ENCODE peak calls at places on chromosomes 1 and 21, in five cellular contexts. L is HFFc6, R is AG09309, D is Calu3, U is kidney. N is an unnamed sample.

GRCh38 chr1:183461350-183461749 is 10.9 kb upstream of the SMG7 start:
- DNase-seq in L (no peak), R (no peak), D (peak), U (no peak), N (no peak)

GRCh38 chr1:248618878-248619277 is 16.0 kb downstream of the OR2T11 start:
- DNase-seq in L (peak), R (peak), D (peak), U (no peak), N (peak)

GRCh38 chr1:81832573-81832972 is 31.8 kb downstream of the ADGRL2 start:
- DNase-seq in L (peak), R (peak), D (no peak), U (no peak), N (peak)

GRCh38 chr1:43294761-43295160 is 6.0 kb upstream of the TIE1 start:
- DNase-seq in L (no peak), R (no peak), D (no peak), U (no peak), N (no peak)

GRCh38 chr1:170410391-170411146 is 121.4 kb upstream of the GORAB start:
- DNase-seq in L (peak), R (peak), D (no peak), U (no peak), N (peak)

GRCh38 chr1:232950919-232951579 is 638 bp downstream of the NTPCR start:
- DNase-seq in L (no peak), R (no peak), D (peak), U (no peak), N (no peak)

GRCh38 chr1:154775559-154776338 is 94.3 kb downstream of the KCNN3 start:
- DNase-seq in L (no peak), R (no peak), D (no peak), U (no peak), N (no peak)

GRCh38 chr1:211724711-211725196 is 49.3 kb upstream of the NEK2 start:
- DNase-seq in L (no peak), R (no peak), D (no peak), U (no peak), N (no peak)

GRCh38 chr1:38925381-38925780 is 16.2 kb downstream of the RHBDL2 start:
- DNase-seq in L (no peak), R (no peak), D (no peak), U (no peak), N (no peak)

GRCh38 chr1:87131809-87132663 is 196.6 kb upstream of the LMO4 start:
- DNase-seq in L (peak), R (no peak), D (peak), U (peak), N (peak)

GRCh38 chr1:211334986-211335385 is 8.4 kb downstream of the TRAF5 start:
- DNase-seq in L (no peak), R (no peak), D (no peak), U (no peak), N (no peak)

GRCh38 chr1:3307359-3307758 is 147.1 kb upstream of the ARHGEF16 start:
- DNase-seq in L (no peak), R (no peak), D (no peak), U (no peak), N (no peak)

GRCh38 chr1:85365851-85366250 is 89.4 kb upstream of the BCL10 start:
- DNase-seq in L (no peak), R (no peak), D (no peak), U (no peak), N (no peak)

GRCh38 chr21:38948981-38949380 is 143.3 kb downstream of the ETS2 start:
- DNase-seq in L (no peak), R (no peak), D (no peak), U (no peak), N (no peak)

GRCh38 chr1:1626207-1627141 is 5.5 kb upstream of the MMP23B start:
- DNase-seq in L (no peak), R (no peak), D (no peak), U (peak), N (no peak)

GRCh38 chr1:9292361-9293240 is at the start of gene SPSB1:
- DNase-seq in L (peak), R (no peak), D (peak), U (peak), N (peak)

GRCh38 chr1:16717174-16718108 is 22.9 kb upstream of the RNU1-4 start:
- DNase-seq in L (peak), R (no peak), D (no peak), U (peak), N (no peak)

GRCh38 chr1:15195420-15196052 is 42.0 kb downstream of the TMEM51 start:
- DNase-seq in L (no peak), R (no peak), D (no peak), U (no peak), N (no peak)

GRCh38 chr1:47808612-47809011 is 188.6 kb downstream of the TRABD2B start:
- DNase-seq in L (no peak), R (no peak), D (no peak), U (no peak), N (no peak)

GRCh38 chr1:107935396-107936064 is 29.4 kb downstream of the VAV3 start:
- DNase-seq in L (no peak), R (no peak), D (no peak), U (no peak), N (no peak)

GRCh38 chr21:37367758-37368535 is 1.4 kb downstream of the DYRK1A start:
- DNase-seq in L (peak), R (no peak), D (peak), U (peak), N (no peak)

GRCh38 chr1:183894290-183894565 is 89.3 kb downstream of the RGL1 start:
- DNase-seq in L (no peak), R (no peak), D (no peak), U (no peak), N (no peak)

GRCh38 chr1:145892486-145893087 is 6.9 kb upstream of the ANKRD35 start:
- DNase-seq in L (peak), R (no peak), D (no peak), U (no peak), N (no peak)

GRCh38 chr21:17779486-17779885 is 39.7 kb downstream of the C21orf91 start:
- DNase-seq in L (no peak), R (no peak), D (no peak), U (no peak), N (no peak)

GRCh38 chr1:243708210-243708609 is 141.8 kb downstream of the AKT3 start:
- DNase-seq in L (no peak), R (no peak), D (no peak), U (no peak), N (no peak)
- TF ChIP-seq CTCF in L (peak), R (no peak), D (peak), U (no peak), N (no peak)

GRCh38 chr1:237851209-237851845 is 39.4 kb downstream of the ZP4 start:
- DNase-seq in L (peak), R (peak), D (peak), U (no peak), N (no peak)
- TF ChIP-seq CTCF in L (peak), R (peak), D (no peak), U (peak), N (peak)

DNA sequence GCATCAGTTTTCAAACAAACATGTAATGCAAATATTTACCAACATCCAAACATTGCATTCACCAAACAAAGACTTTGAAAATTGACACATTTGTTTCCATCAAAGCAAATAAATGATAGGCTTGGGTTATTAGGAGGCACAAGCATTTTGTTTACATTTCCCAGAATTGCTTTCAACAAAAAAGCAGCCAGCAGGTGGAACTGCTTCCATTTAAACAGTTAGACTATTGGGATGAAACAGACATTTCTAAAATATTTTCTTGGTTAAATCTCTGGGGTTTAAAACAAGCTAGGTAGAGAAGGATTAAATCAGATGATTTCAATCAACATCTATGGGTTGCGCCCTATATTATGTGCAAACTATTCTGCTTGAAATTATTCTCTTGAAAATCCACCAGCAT is 1.4 kb upstream of the LEMD1 start:
- DNase-seq in L (no peak), R (no peak), D (no peak), U (no peak), N (no peak)
- TF ChIP-seq CTCF in L (no peak), R (no peak), D (no peak), U (no peak), N (no peak)

DNA sequence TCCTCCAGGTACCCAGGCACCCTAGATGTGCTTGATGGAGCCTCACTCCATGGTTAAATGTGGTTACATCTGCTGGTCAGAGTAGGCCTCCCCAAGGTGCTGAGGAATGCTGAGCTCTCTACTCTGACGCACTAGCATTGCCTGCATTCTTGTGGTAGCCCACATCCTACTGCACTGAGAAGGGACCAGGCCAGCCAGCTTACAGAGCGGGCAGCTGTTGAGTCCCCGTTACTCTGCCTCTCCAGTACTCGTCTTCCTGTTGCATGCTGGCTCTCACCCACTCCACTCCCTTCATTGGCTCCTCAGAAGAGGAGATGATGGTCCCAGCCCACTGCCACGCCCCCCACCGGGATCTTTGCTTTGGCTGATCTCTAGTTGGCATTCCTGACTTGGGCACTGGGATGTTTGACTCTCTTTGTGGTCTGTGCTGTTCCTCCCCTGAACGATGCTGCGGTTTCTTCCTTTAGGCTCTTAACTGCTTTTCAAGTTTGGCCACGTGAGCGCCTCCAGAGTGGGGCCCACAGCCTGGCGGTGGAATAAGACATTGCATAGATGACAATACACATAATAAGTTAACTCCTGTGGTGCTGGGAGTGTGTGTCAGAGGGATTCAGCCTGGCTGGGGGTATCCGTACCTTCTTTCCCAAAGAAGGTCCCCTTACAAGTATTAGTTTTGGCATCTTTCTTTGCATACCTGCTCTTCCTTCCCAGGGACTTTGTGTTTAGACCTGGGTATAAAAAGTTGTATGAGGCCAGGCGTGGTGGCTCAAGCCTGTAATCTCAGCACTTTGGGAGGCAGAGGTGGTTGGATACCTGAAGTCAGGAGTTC is 18.6 kb downstream of the AZIN2 start:
- DNase-seq in L (peak), R (peak), D (peak), U (peak), N (peak)
- TF ChIP-seq CTCF in L (peak), R (peak), D (peak), U (no peak), N (peak)

GRCh38 chr1:96721053-96721381 is 567 bp upstream of the PTBP2 start:
- DNase-seq in L (no peak), R (no peak), D (no peak), U (no peak), N (no peak)

GRCh38 chr1:96722161-96722908 is 751 bp downstream of the PTBP2 start:
- DNase-seq in L (peak), R (no peak), D (peak), U (peak), N (peak)

GRCh38 chr1:96723372-96723771 is 1.8 kb downstream of the PTBP2 start:
- DNase-seq in L (no peak), R (no peak), D (no peak), U (no peak), N (no peak)

GRCh38 chr1:96721382-96722160 is at the start of gene PTBP2:
- DNase-seq in L (peak), R (no peak), D (peak), U (peak), N (peak)
- TF ChIP-seq CTCF in L (peak), R (no peak), D (no peak), U (no peak), N (no peak)

GRCh38 chr1:213767683-213768082 is 220.1 kb upstream of the PROX1 start:
- DNase-seq in L (no peak), R (no peak), D (no peak), U (no peak), N (no peak)

GRCh38 chr1:213759359-213760181 is 228.2 kb upstream of the PROX1 start:
- DNase-seq in L (no peak), R (no peak), D (no peak), U (no peak), N (no peak)

DNA sequence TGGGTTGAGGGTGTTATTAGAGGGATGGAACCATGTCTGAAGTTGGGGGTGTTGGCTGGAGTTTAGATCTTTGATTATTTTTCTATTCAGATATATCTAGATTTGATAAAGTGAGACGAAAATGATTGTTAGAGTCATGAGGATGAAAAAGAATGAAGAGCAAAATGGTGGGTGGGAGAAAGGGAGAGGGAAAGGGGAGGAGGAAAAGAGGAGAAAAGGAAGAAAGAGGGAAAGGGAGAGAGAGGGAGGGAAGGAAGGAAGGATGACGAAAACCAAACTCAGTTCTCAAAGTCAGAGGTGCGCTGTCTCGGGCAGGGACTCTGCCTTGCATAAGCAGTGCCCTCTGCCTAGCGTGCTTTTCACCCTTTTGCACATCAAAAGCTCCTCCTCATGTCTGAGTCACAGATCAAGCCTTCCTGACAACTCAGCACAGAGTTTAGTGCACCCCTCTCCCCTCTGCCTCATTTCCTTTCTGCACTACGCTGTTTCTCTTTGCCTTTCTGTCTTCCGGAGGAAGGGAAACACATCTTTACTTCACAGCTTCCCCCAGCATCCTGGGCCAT is 225.8 kb upstream of the PROX1 start:
- DNase-seq in L (no peak), R (no peak), D (no peak), U (no peak), N (no peak)
- TF ChIP-seq CTCF in L (no peak), R (no peak), D (no peak), U (no peak), N (no peak)

GRCh38 chr1:51958824-51959223 is 31.7 kb downstream of the RAB3B start:
- DNase-seq in L (no peak), R (no peak), D (no peak), U (no peak), N (no peak)

GRCh38 chr1:51961231-51961630 is 29.3 kb downstream of the RAB3B start:
- DNase-seq in L (no peak), R (no peak), D (no peak), U (no peak), N (no peak)

GRCh38 chr1:51962486-51963356 is 27.8 kb downstream of the RAB3B start:
- DNase-seq in L (no peak), R (no peak), D (no peak), U (no peak), N (no peak)

GRCh38 chr1:51961954-51962353 is 28.5 kb downstream of the RAB3B start:
- DNase-seq in L (no peak), R (no peak), D (no peak), U (no peak), N (no peak)

GRCh38 chr1:51960262-51960661 is 30.2 kb downstream of the RAB3B start:
- DNase-seq in L (no peak), R (no peak), D (no peak), U (no peak), N (no peak)
- TF ChIP-seq CTCF in L (no peak), R (no peak), D (no peak), U (no peak), N (no peak)